ENCODE peak calls at places on chromosome 15, in six cellular contexts. O, A, W, Q, T and R are unnamed samples.

GRCh38 chr15:80450811-80451321 is 46.7 kb downstream of the ARNT2 start:
- DNase-seq in A (no peak), Q (no peak), O (peak), T (no peak), W (no peak), R (no peak)

GRCh38 chr15:34650177-34650576 is 66.7 kb upstream of the GOLGA8B start:
- DNase-seq in T (peak), W (no peak), Q (no peak), O (no peak), A (no peak), R (no peak)

GRCh38 chr15:72474466-72474911 is 359 bp downstream of the ARIH1 start:
- DNase-seq in A (no peak), W (peak), T (no peak), O (peak), Q (no peak), R (peak)

GRCh38 chr15:77897896-77898406 is 179.6 kb downstream of the TBC1D2B start:
- DNase-seq in A (no peak), T (no peak), O (no peak), Q (no peak), W (no peak), R (no peak)

GRCh38 chr15:57571725-57572124 is 20.0 kb upstream of the MYZAP start:
- DNase-seq in Q (no peak), W (no peak), O (no peak), A (no peak), T (no peak), R (no peak)

GRCh38 chr15:63559753-63560152 is 37.4 kb upstream of the FBXL22 start:
- DNase-seq in T (no peak), W (no peak), O (no peak), Q (no peak), A (no peak), R (no peak)

GRCh38 chr15:31484986-31485385 is 158.4 kb downstream of the KLF13 start:
- DNase-seq in Q (no peak), T (no peak), W (no peak), A (peak), O (no peak), R (no peak)

GRCh38 chr15:85129881-85130280 is 148.2 kb downstream of the PDE8A start:
- DNase-seq in W (no peak), T (no peak), Q (no peak), A (no peak), O (no peak), R (no peak)

GRCh38 chr15:65930134-65930533 is 60.8 kb downstream of the RAB11A start:
- DNase-seq in T (no peak), Q (no peak), O (no peak), A (no peak), W (no peak), R (no peak)

GRCh38 chr15:25372298-25372697 is 66.5 kb downstream of the UBE3A start:
- DNase-seq in T (peak), O (no peak), Q (no peak), W (no peak), A (no peak), R (no peak)

GRCh38 chr15:61750271-61751084 is 309.8 kb downstream of the VPS13C start:
- DNase-seq in Q (no peak), W (peak), O (no peak), T (no peak), A (peak), R (no peak)

GRCh38 chr15:51243774-51244173 is 94.6 kb downstream of the CYP19A1 start:
- DNase-seq in O (no peak), T (peak), Q (no peak), A (no peak), W (no peak), R (no peak)

GRCh38 chr15:66387176-66388056 is 704 bp downstream of the MAP2K1 start:
- DNase-seq in T (peak), A (peak), W (peak), O (peak), Q (peak), R (peak)

GRCh38 chr15:43648649-43649429 is at the start of gene CATSPER2:
- DNase-seq in W (no peak), T (no peak), Q (no peak), O (peak), A (no peak), R (no peak)

GRCh38 chr15:58016776-58017175 is 48.7 kb downstream of the ALDH1A2 start:
- DNase-seq in W (no peak), O (no peak), Q (no peak), T (no peak), A (no peak), R (no peak)

DNA sequence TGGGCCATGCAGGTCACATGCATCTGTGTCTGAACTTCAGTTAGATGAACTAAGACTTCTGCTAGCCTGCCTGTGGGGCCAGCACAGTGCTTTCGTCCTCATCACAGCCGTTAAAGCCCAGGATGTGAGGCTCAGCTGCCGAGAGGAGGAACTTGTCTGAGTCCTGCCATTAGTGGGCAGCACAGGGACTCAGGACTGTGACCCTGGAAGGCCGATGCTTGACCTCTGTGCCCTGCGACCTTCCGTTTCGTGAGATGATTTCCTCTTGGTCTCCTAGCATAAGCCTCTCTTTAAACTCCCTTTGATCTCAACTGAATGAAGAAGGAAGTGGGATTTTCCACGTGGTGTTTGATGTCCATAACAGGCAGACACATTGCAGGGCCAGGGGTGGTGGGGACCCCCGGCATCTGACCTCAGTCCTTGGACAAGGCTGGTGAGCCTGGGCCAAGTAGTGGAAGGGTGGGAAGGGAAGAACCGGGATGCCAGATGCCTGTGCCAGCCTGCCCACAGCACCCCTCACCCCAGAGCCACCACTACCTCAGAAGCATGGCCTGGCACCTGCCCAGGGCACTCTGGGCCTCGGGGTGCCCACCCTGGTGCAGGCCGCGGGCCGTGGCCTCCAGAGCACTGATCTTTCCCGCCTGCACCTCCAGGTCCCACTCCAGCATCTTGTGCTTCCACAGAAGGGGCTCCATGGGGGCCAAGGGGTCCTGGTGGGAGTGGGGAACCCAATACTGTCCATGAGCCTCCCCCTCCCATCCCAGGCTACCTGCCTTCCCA is 21.6 kb downstream of the PLA2G4B start:
- DNase-seq in A (no peak), O (no peak), T (no peak), Q (no peak), W (no peak), R (no peak)
- TF ChIP-seq CTCF in A (no peak), O (no peak), T (no peak), Q (no peak), W (no peak), R (no peak)

DNA sequence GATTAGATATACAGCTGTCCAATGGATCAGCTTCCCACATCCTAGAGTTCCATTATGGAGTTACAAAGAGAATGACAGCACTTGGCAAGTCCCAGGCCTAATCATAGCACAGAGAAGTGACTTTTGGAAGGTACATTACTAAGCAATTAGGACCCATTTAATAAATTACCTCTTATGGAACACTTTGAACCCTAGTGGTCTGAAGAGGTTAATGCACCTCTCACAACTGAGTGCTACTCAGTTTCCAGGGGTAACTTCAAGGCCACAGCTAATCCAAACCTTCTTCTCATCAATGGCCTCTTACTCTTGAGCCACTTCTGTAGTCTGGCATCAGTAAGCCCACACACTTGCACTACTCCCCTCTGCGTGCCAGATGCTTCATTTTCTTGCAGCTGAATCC is 34.9 kb upstream of the MEIS2 start:
- DNase-seq in T (no peak), Q (no peak), O (no peak), A (no peak), W (no peak), R (no peak)
- TF ChIP-seq CTCF in T (peak), Q (no peak), O (peak), A (no peak), W (peak), R (peak)

DNA sequence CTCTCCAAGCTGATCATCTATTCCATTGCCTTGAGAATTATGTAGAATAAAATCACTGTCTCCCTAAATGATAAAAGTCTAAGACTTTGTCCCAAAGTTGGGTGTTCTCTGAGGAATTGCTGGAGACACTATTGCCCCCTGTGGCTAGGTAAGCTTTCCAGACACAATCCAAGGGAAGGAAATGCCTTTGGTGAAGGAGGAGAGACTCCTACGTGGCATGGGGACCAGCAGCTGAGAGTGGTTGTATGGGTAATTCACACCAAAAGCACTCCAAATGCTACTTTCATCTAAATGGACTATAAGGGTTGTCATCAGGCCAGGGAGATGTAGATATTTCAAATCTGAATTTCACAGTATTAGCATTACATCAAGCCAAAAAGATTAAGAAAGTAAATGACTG is 400.9 kb upstream of the THBS1 start:
- DNase-seq in A (no peak), T (peak), Q (no peak), O (no peak), W (no peak), R (no peak)
- TF ChIP-seq CTCF in A (no peak), T (no peak), Q (no peak), O (no peak), W (no peak), R (no peak)

GRCh38 chr15:68346986-68347385 is 69.4 kb downstream of the FEM1B start:
- DNase-seq in A (no peak), T (peak), O (no peak), Q (no peak), W (no peak), R (no peak)
- TF ChIP-seq CTCF in A (no peak), T (no peak), O (no peak), Q (no peak), W (no peak), R (no peak)

GRCh38 chr15:28991236-28992171 is 105.7 kb downstream of the APBA2 start:
- DNase-seq in Q (no peak), W (no peak), T (no peak), O (no peak), A (no peak), R (no peak)

GRCh38 chr15:28989896-28990295 is 104.1 kb downstream of the APBA2 start:
- DNase-seq in W (no peak), A (no peak), O (no peak), Q (no peak), T (no peak), R (no peak)

GRCh38 chr15:28990390-28990789 is 104.6 kb downstream of the APBA2 start:
- DNase-seq in W (no peak), A (no peak), O (no peak), Q (no peak), T (no peak), R (no peak)

GRCh38 chr15:28987337-28987736 is 101.6 kb downstream of the APBA2 start:
- DNase-seq in O (no peak), T (no peak), W (no peak), A (no peak), Q (no peak), R (no peak)

GRCh38 chr15:28989239-28989830 is 103.6 kb downstream of the APBA2 start:
- DNase-seq in Q (peak), T (peak), O (peak), W (no peak), A (no peak), R (peak)
- TF ChIP-seq CTCF in Q (no peak), T (peak), O (peak), W (no peak), A (no peak), R (no peak)